ENCODE peak calls at places on chromosomes 13 and 19, in seven cellular contexts. M is PC-9, T is mucosa of descending colon, I is endothelial cell, E is fibroblast of mammary gland, H is colonic mucosa, L is dorsolateral prefrontal cortex. W is an unnamed sample.

GRCh38 chr19:14536926-14537692 is 7.7 kb downstream of the TECR start:
- DNase-seq in M (peak), T (peak), I (peak), E (peak), H (peak), L (no peak), W (peak)

GRCh38 chr13:83622422-83622784 is 259.9 kb downstream of the SLITRK1 start:
- DNase-seq in M (no peak), T (no peak), I (no peak), E (no peak), H (no peak), L (no peak), W (no peak)

GRCh38 chr19:44517146-44517545 is 12.3 kb downstream of the CEACAM20 start:
- DNase-seq in M (no peak), T (no peak), I (no peak), E (no peak), H (no peak), L (no peak), W (no peak)

GRCh38 chr13:74825170-74825948 is 656.6 kb downstream of the TBC1D4 start:
- DNase-seq in M (no peak), T (no peak), I (no peak), E (peak), H (no peak), L (no peak), W (no peak)

GRCh38 chr19:46841458-46842083 is 9.1 kb downstream of the AP2S1 start:
- DNase-seq in M (peak), T (no peak), I (no peak), E (peak), H (no peak), L (no peak), W (peak)

GRCh38 chr19:10439588-10439987 is 19.2 kb downstream of the PDE4A start:
- DNase-seq in M (no peak), T (no peak), I (no peak), E (no peak), H (no peak), L (no peak), W (no peak)

GRCh38 chr19:45475537-45476348 is 7.9 kb downstream of the FOSB start:
- DNase-seq in M (no peak), T (no peak), I (no peak), E (no peak), H (no peak), L (no peak), W (no peak)

GRCh38 chr13:26707122-26708006 is 53.2 kb downstream of the GPR12 start:
- DNase-seq in M (no peak), T (no peak), I (peak), E (peak), H (no peak), L (no peak), W (peak)

GRCh38 chr19:7947939-7948338 is 4.5 kb upstream of the TIMM44 start:
- DNase-seq in M (peak), T (no peak), I (no peak), E (peak), H (no peak), L (no peak), W (no peak)

GRCh38 chr19:55581145-55581827 is 638 bp upstream of the ZNF579 start:
- DNase-seq in M (no peak), T (no peak), I (no peak), E (no peak), H (peak), L (no peak), W (peak)

GRCh38 chr19:57165846-57166245 is 1.4 kb downstream of the DUXA start:
- DNase-seq in M (no peak), T (no peak), I (no peak), E (no peak), H (no peak), L (no peak), W (no peak)

GRCh38 chr19:44303976-44304568 is 753 bp downstream of the ZNF235 start:
- DNase-seq in M (no peak), T (no peak), I (peak), E (peak), H (peak), L (no peak), W (no peak)

GRCh38 chr13:44271031-44271433 is 102.6 kb upstream of the SERP2 start:
- DNase-seq in M (peak), T (no peak), I (no peak), E (peak), H (no peak), L (no peak), W (no peak)

GRCh38 chr13:36088463-36088862 is 42.7 kb downstream of the DCLK1 start:
- DNase-seq in M (no peak), T (no peak), I (no peak), E (no peak), H (no peak), L (no peak), W (no peak)

GRCh38 chr13:23751195-23751594 is 138.0 kb downstream of the MIPEP start:
- DNase-seq in M (no peak), T (no peak), I (no peak), E (peak), H (no peak), L (no peak), W (peak)

GRCh38 chr13:40406405-40407138 is 259.9 kb downstream of the FOXO1 start:
- DNase-seq in M (peak), T (no peak), I (no peak), E (peak), H (no peak), L (no peak), W (no peak)

GRCh38 chr19:33381101-33381500 is 7.6 kb downstream of the CEBPG start:
- DNase-seq in M (no peak), T (no peak), I (no peak), E (no peak), H (no peak), L (no peak), W (no peak)

GRCh38 chr13:50071399-50071798 is 56.2 kb downstream of the KCNRG start:
- DNase-seq in M (no peak), T (no peak), I (no peak), E (no peak), H (no peak), L (no peak), W (no peak)

GRCh38 chr13:32087955-32088747 is 56.6 kb downstream of the FRY start:
- DNase-seq in M (no peak), T (no peak), I (no peak), E (peak), H (no peak), L (no peak), W (no peak)

GRCh38 chr13:62085832-62086231 is 670.2 kb upstream of the PCDH20 start:
- DNase-seq in M (no peak), T (no peak), I (no peak), E (no peak), H (no peak), L (no peak), W (no peak)

GRCh38 chr13:25571237-25571636 is 199.5 kb downstream of the ATP8A2 start:
- DNase-seq in M (no peak), T (no peak), I (no peak), E (no peak), H (no peak), L (no peak), W (no peak)

GRCh38 chr19:8491574-8491973 is 10.9 kb downstream of the PRAM1 start:
- DNase-seq in M (no peak), T (no peak), I (no peak), E (no peak), H (no peak), L (no peak), W (no peak)

GRCh38 chr13:53191091-53191490 is 162.5 kb downstream of the OLFM4 start:
- DNase-seq in M (no peak), T (no peak), I (no peak), E (peak), H (no peak), L (no peak), W (no peak)

GRCh38 chr13:35225582-35225981 is 250.9 kb downstream of the MAB21L1 start:
- DNase-seq in M (no peak), T (no peak), I (no peak), E (no peak), H (no peak), L (no peak), W (no peak)

GRCh38 chr13:87274209-87274819 is 396.9 kb upstream of the SLITRK5 start:
- DNase-seq in M (peak), T (no peak), I (peak), E (peak), H (peak), L (no peak), W (peak)

GRCh38 chr19:34487651-34488051 is 6.1 kb downstream of the WTIP start:
- DNase-seq in M (no peak), T (no peak), I (no peak), E (no peak), H (no peak), L (no peak), W (no peak)

GRCh38 chr13:22270881-22271280 is 600.0 kb downstream of the FGF9 start:
- DNase-seq in M (no peak), T (no peak), I (no peak), E (no peak), H (no peak), L (no peak), W (no peak)

GRCh38 chr19:8451885-8452284 is 7.1 kb downstream of the HNRNPM start:
- DNase-seq in M (peak), T (no peak), I (no peak), E (peak), H (no peak), L (no peak), W (peak)

GRCh38 chr13:73335226-73335625 is 276.4 kb downstream of the KLF5 start:
- DNase-seq in M (peak), T (no peak), I (no peak), E (peak), H (no peak), L (no peak), W (no peak)

GRCh38 chr13:91375119-91375729 is 23.2 kb upstream of the GPC5 start:
- DNase-seq in M (no peak), T (no peak), I (no peak), E (peak), H (no peak), L (no peak), W (no peak)

DNA sequence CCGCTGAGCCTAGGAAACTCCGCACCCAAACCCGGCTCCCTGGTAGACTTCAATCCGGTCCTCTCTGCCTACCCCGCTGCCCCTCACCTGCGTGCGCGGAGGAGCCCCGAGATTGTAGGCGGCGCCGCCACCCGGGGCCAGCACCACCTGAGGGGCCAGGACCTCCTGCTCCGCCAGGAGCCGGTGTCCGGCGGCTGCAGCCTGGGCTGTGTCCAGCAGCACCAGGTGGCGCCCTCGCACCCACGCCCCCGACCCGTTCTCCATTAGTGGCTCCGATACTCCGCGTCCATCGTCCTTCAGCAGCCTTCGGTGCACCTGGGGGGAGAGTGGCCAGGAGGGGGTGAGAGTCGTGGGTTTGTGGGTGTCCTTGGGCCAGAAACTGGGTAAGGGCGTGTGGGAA is 18.5 kb downstream of the MAN2B1 start:
- DNase-seq in M (no peak), T (no peak), I (no peak), E (no peak), H (peak), L (no peak), W (no peak)
- TF ChIP-seq CTCF in M (no peak), T (no peak), I (no peak), E (no peak), H (no peak), L (no peak), W (no peak)

DNA sequence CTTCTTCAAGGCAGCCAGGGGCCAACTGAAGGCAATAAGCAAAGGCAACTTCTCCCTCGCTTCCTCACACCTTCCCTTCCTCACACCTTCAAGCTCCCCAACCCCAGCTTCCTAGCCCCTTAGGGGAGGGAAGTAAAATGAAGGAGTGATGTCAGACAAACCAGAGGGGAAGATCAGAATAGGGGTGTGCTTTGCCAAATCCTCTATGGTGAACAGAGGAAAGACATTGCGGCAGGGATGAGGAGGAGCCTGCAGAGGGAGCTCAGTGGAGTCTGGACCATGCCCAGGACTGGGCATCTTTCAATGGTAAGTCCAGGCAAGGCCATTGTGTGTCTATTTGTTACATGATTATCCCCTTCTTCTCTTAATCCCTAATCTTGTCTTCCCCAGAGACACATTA is 164.0 kb downstream of the TSHZ3 start:
- DNase-seq in M (no peak), T (no peak), I (no peak), E (peak), H (no peak), L (no peak), W (no peak)
- TF ChIP-seq CTCF in M (no peak), T (no peak), I (no peak), E (peak), H (no peak), L (no peak), W (no peak)

GRCh38 chr19:29667941-29668340 is 2.7 kb downstream of the PLEKHF1 start:
- DNase-seq in M (no peak), T (peak), I (no peak), E (no peak), H (no peak), L (no peak), W (no peak)
- TF ChIP-seq CTCF in M (no peak), T (no peak), I (no peak), E (no peak), H (no peak), L (no peak), W (no peak)

DNA sequence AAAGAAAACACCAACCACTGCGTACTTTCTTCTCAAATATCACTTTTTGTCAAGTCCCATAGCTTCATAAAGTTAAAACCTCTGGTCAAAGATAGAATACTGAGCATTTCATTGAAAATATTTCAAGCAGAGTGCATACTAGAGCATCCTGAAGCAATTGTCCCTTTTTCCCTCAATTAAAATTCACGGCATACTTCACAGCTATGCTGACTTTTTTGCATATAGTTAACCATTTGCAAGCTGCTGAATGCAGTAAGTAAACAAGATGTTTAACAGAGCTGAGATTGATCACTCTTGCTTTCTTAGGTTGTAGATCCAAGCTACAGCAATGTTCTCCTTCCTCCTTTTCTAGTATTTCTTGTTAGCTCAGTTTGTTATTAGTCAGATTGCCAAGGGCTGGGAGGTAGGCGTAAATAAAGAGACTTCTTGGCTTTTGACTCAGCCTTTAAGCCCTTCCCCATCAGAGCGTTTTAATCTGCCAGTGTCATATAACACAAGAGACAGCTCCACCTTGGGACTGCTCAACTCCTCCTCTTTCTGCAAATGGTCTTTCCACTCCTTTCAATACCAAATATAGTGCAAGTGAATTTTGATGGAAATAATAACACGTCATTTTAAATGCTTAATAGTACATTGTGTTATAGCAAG is at the start of gene SLITRK6:
- DNase-seq in M (peak), T (no peak), I (peak), E (peak), H (peak), L (no peak), W (peak)
- TF ChIP-seq CTCF in M (no peak), T (no peak), I (no peak), E (no peak), H (no peak), L (no peak), W (no peak)

GRCh38 chr13:98546402-98546801 is 30.5 kb downstream of the STK24 start:
- DNase-seq in M (no peak), T (no peak), I (no peak), E (no peak), H (no peak), L (no peak), W (no peak)
- TF ChIP-seq CTCF in M (no peak), T (no peak), I (no peak), E (no peak), H (no peak), L (no peak), W (no peak)

DNA sequence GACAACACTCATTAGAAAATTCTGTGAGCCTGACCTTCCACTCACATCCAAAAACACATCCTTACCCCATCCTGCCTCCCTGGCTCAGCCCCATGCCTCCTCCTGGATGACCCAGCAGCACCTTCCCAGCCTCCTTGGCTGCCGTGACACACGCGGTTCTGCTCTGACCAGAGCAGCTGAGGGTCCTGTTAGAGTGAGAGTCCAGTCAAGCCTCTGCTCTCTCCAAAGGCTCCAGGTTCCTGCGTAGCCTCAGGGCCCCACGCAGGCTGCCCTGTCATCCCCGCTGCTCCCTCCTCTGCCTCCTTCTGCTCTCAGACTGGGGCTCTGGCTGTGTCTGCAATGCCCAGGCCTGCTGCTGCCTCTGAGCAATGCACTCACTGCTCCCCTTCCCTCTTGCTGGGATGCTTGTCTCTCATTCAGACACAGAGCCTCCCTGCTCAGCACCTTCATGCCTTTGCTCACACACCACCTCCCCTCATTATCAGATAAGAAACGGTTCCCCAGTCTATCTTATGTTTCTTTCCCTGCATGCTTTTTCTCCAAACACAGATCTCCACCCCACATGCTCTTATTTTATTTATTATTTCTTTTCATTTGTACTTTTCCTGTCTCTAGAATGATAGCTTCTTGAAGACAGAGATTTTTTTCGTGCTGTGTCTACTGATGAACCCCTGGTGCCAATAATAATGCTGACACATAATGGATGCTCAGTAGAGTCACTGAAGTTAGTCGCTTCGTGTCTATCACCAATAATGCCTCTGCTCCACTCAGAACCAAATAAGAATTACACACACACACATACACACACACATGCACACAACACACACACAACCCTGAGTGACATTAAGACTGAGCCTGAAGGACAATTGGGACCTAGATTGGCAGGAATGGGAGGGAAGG is 10.2 kb upstream of the SIGLEC6 start:
- DNase-seq in M (no peak), T (no peak), I (no peak), E (no peak), H (no peak), L (no peak), W (no peak)
- TF ChIP-seq CTCF in M (no peak), T (no peak), I (no peak), E (no peak), H (no peak), L (no peak), W (no peak)

DNA sequence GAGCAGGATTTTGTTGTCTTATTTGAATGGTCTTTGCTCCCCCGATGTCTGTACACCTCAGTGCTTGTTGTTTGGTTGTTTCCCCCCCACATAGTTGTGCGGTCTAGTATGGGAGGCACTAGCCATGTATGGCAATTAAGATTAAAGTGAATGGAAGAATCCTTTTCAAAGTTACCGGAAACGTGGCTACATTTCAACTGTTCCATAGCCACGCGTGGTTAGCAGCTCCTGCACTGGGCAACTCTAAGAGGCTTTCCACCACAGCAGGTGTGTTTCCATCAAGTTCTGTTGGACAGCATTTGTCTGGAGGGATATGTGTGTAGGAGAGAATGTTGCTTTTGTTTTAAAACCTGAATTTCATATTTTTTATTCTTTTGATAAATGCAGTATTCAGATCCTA is 247.3 kb downstream of the GGACT start:
- DNase-seq in M (no peak), T (no peak), I (no peak), E (no peak), H (no peak), L (no peak), W (no peak)
- TF ChIP-seq CTCF in M (no peak), T (no peak), I (no peak), E (no peak), H (no peak), L (no peak), W (no peak)

GRCh38 chr19:48806518-48806817 is 4.4 kb downstream of the BCAT2 start:
- DNase-seq in M (no peak), T (no peak), I (no peak), E (no peak), H (peak), L (no peak), W (peak)
- TF ChIP-seq CTCF in M (no peak), T (no peak), I (no peak), E (no peak), H (no peak), L (no peak), W (no peak)

GRCh38 chr19:41505105-41505504 is 62.1 kb downstream of the ERICH4 start:
- DNase-seq in M (no peak), T (no peak), I (no peak), E (no peak), H (no peak), L (no peak), W (no peak)

GRCh38 chr19:41515054-41515652 is 60.8 kb upstream of the CEACAM21 start:
- DNase-seq in M (no peak), T (no peak), I (no peak), E (no peak), H (no peak), L (no peak), W (no peak)

GRCh38 chr19:41511628-41512027 is 64.3 kb upstream of the CEACAM21 start:
- DNase-seq in M (no peak), T (no peak), I (no peak), E (no peak), H (no peak), L (no peak), W (no peak)

DNA sequence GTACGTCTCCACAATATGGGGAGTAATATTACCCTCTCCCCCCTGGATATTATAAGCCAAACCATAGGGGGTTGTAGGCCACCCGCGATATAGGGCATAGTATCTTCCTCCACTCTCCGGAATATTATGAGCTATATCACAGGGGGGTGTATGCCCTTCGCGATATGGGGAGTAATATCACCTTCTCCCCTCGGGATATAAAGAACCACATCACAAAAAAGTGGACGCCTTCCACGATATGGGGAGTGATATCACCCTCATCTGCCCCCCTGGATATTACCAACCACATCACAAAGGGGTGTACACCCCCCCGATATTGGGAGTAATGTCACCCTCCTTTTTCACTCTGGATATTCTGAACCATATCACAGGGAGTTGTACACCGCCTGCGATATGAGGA is 65.5 kb upstream of the CEACAM21 start:
- DNase-seq in M (no peak), T (no peak), I (no peak), E (no peak), H (no peak), L (no peak), W (no peak)
- TF ChIP-seq CTCF in M (no peak), T (no peak), I (no peak), E (no peak), H (no peak), L (no peak), W (no peak)